ENCODE peak calls at places on chromosomes 2 and 18, in eight cellular contexts. K is right lobe of liver, E is body of pancreas, H is uterus, D is A549, Z is suprapubic skin, B is K562, V is heart left ventricle. U is an unnamed sample.

GRCh38 chr2:40281021-40281940 is 170.6 kb downstream of the SLC8A1 start:
- DNase-seq in B (no peak), Z (no peak), V (peak; percentile 39), D (no peak), E (no peak), H (no peak), K (no peak), U (no peak)

GRCh38 chr2:65937379-65938160 is 497.4 kb upstream of the MEIS1 start:
- DNase-seq in Z (no peak), V (no peak), E (no peak), B (no peak), H (no peak), D (no peak), K (no peak), U (no peak)

GRCh38 chr2:159156834-159157233 is 129.7 kb downstream of the WDSUB1 start:
- DNase-seq in D (no peak), B (no peak), E (peak; percentile 57), V (no peak), H (no peak), K (no peak), Z (no peak), U (no peak)

GRCh38 chr2:241218131-241219029 is 29.9 kb downstream of the ANO7 start:
- DNase-seq in V (peak; percentile 70), Z (no peak), D (peak; percentile 57), K (no peak), H (peak; percentile 59), E (peak; percentile 64), B (peak; percentile 71), U (peak; percentile 55)

GRCh38 chr2:118047273-118047898 is 33.5 kb upstream of the CCDC93 start:
- DNase-seq in H (no peak), E (no peak), B (no peak), Z (no peak), K (no peak), D (peak; percentile 9), V (no peak), U (no peak)

GRCh38 chr2:10377747-10378085 is 70.4 kb downstream of the ODC1 start:
- DNase-seq in Z (no peak), B (no peak), V (no peak), K (no peak), E (no peak), D (no peak), H (no peak), U (no peak)

GRCh38 chr2:676647-677055 is 555 bp downstream of the TMEM18 start:
- DNase-seq in Z (peak; percentile 100), E (peak; percentile 99), K (peak; percentile 100), V (peak; percentile 99), B (peak; percentile 97), D (peak; percentile 99), H (peak; percentile 100), U (peak; percentile 98)

GRCh38 chr2:71678874-71679273 is 225.5 kb downstream of the DYSF start:
- DNase-seq in E (no peak), D (no peak), Z (no peak), H (no peak), K (no peak), V (no peak), B (no peak), U (no peak)

GRCh38 chr18:79476918-79477685 is 81.4 kb downstream of the NFATC1 start:
- DNase-seq in H (no peak), D (no peak), E (no peak), Z (peak; percentile 32), K (peak; percentile 3), V (no peak), B (no peak), U (no peak)

GRCh38 chr2:174247474-174248186 is 702 bp downstream of the OLA1 start:
- DNase-seq in E (peak; percentile 61), K (no peak), H (no peak), Z (no peak), D (no peak), V (no peak), B (peak; percentile 52), U (peak; percentile 60)

GRCh38 chr2:27322301-27322765 is 564 bp downstream of the MPV17 start:
- DNase-seq in D (peak; percentile 15), H (no peak), V (no peak), B (peak; percentile 38), Z (no peak), E (peak; percentile 35), K (peak; percentile 57), U (no peak)

GRCh38 chr2:231940795-231941194 is 14.6 kb upstream of the NPPC start:
- DNase-seq in H (no peak), D (no peak), B (no peak), E (no peak), K (no peak), V (no peak), Z (no peak), U (no peak)

GRCh38 chr2:135052042-135052876 is at the start of gene RAB3GAP1:
- DNase-seq in B (peak; percentile 92), D (peak; percentile 84), H (peak; percentile 72), Z (peak; percentile 76), K (peak; percentile 84), E (peak; percentile 80), V (peak; percentile 79), U (peak; percentile 91)
- TF ChIP-seq POLR2A in B (peak; percentile 98), D (peak; percentile 87), H (peak; percentile 49), Z (no peak), K (peak; percentile 48), E (peak; percentile 84), V (peak; percentile 20), U (peak; percentile 93)

GRCh38 chr2:85549095-85549494 is 10.1 kb downstream of the MAT2A start:
- DNase-seq in H (no peak), E (no peak), B (no peak), D (no peak), K (no peak), V (no peak), Z (no peak), U (no peak)

GRCh38 chr2:85549826-85550225 is 10.9 kb downstream of the MAT2A start:
- DNase-seq in B (no peak), H (no peak), D (no peak), E (no peak), V (no peak), K (no peak), Z (no peak), U (no peak)

GRCh38 chr2:85550476-85550875 is 10.8 kb downstream of the GGCX start:
- DNase-seq in B (no peak), E (no peak), V (peak; percentile 29), H (no peak), D (no peak), Z (no peak), K (no peak), U (no peak)

GRCh38 chr2:85553184-85553583 is 8.1 kb downstream of the GGCX start:
- DNase-seq in E (no peak), D (no peak), H (no peak), Z (no peak), K (no peak), B (no peak), V (no peak), U (no peak)

GRCh38 chr2:85551698-85552678 is 9.3 kb downstream of the GGCX start:
- DNase-seq in H (peak; percentile 82), Z (peak; percentile 89), V (peak; percentile 80), E (peak; percentile 88), D (peak; percentile 87), K (peak; percentile 75), B (peak; percentile 88), U (peak; percentile 84)
- TF ChIP-seq POLR2A in H (peak; percentile 16), Z (no peak), V (no peak), E (no peak), D (no peak), K (no peak), B (no peak), U (no peak)

GRCh38 chr2:96498023-96498431 is 7.1 kb downstream of the NEURL3 start:
- DNase-seq in B (no peak), H (no peak), Z (no peak), V (no peak), D (no peak), E (no peak), K (no peak), U (no peak)
- TF ChIP-seq POLR2A in B (no peak), H (no peak), Z (no peak), V (no peak), D (no peak), E (no peak), K (no peak), U (peak; percentile 55)

GRCh38 chr2:216688731-216689360 is 6.5 kb downstream of the IGFBP5 start:
- DNase-seq in K (no peak), V (peak; percentile 64), E (no peak), D (no peak), H (peak; percentile 44), Z (peak; percentile 76), B (no peak), U (peak; percentile 13)

GRCh38 chr2:216687111-216687510 is 8.2 kb downstream of the IGFBP5 start:
- DNase-seq in V (no peak), H (no peak), K (no peak), D (no peak), E (no peak), Z (peak; percentile 51), B (no peak), U (no peak)

GRCh38 chr2:216689397-216689796 is 6.0 kb downstream of the IGFBP5 start:
- DNase-seq in H (peak; percentile 20), V (no peak), D (no peak), K (no peak), E (no peak), B (no peak), Z (peak; percentile 56), U (no peak)

GRCh38 chr2:216685327-216685875 is 9.9 kb downstream of the IGFBP5 start:
- DNase-seq in Z (peak; percentile 44), D (no peak), E (no peak), B (no peak), V (no peak), K (no peak), H (no peak), U (no peak)

GRCh38 chr2:216687646-216688045 is 7.7 kb downstream of the IGFBP5 start:
- DNase-seq in E (no peak), D (peak; percentile 38), H (peak; percentile 20), B (peak; percentile 41), Z (no peak), V (no peak), K (no peak), U (peak; percentile 59)
- TF ChIP-seq POLR2A in E (no peak), D (no peak), H (no peak), B (no peak), Z (no peak), V (no peak), K (no peak), U (no peak)

DNA sequence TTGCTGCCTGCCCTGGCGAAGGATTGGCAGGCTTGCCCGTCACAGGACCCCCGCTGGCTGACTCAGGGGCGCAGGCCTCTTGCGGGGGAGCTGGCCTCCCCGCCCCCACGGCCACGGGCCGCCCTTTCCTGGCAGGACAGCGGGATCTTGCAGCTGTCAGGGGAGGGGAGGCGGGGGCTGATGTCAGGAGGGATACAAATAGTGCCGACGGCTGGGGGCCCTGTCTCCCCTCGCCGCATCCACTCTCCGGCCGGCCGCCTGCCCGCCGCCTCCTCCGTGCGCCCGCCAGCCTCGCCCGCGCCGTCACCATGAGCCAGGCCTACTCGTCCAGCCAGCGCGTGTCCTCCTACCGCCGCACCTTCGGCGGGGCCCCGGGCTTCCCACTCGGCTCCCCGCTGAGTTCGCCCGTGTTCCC is at the start of gene DES:
- DNase-seq in E (no peak), H (peak; percentile 88), D (no peak), B (no peak), V (peak; percentile 81), K (no peak), Z (no peak), U (no peak)
- TF ChIP-seq POLR2A in E (no peak), H (peak; percentile 86), D (no peak), B (no peak), V (peak; percentile 84), K (no peak), Z (no peak), U (no peak)

U was measured in erythroblast.